ENCODE peak calls at places on chromosome 21, in eight cellular contexts. L, D, V, R, Y, U, E and B are unnamed samples.
A peak's percentile ranks its signal among the peaks of the same experiment; 100 is the strongest.

GRCh38 chr21:32131960-32132359 is 146.9 kb downstream of the MIS18A start:
- DNase-seq in L (no peak), Y (peak; percentile 57), V (no peak), U (peak; percentile 24), D (no peak), E (no peak), R (no peak), B (no peak)

GRCh38 chr21:25563399-25564116 is 43.7 kb downstream of the MRPL39 start:
- DNase-seq in Y (no peak), L (no peak), U (no peak), V (no peak), E (no peak), D (no peak), R (no peak), B (no peak)

GRCh38 chr21:17679002-17679600 is 66.4 kb upstream of the BTG3 start:
- DNase-seq in L (peak; percentile 75), D (no peak), V (no peak), E (peak; percentile 76), Y (peak; percentile 66), U (peak; percentile 79), R (peak; percentile 48), B (peak; percentile 41)

GRCh38 chr21:37231247-37231645 is 35.9 kb downstream of the VPS26C start:
- DNase-seq in D (no peak), Y (no peak), U (no peak), V (no peak), E (no peak), R (no peak), L (no peak), B (no peak)

GRCh38 chr21:24224411-24224810 is 1382.9 kb downstream of the MRPL39 start:
- DNase-seq in R (no peak), L (no peak), V (no peak), E (no peak), U (no peak), D (no peak), Y (no peak), B (no peak)

GRCh38 chr21:25188639-25189038 is 418.6 kb downstream of the MRPL39 start:
- DNase-seq in L (no peak), D (no peak), U (no peak), V (no peak), E (no peak), R (no peak), Y (no peak), B (no peak)

GRCh38 chr21:38263493-38263892 is 6.7 kb downstream of the KCNJ15 start:
- DNase-seq in E (no peak), U (peak; percentile 97), R (no peak), L (no peak), D (no peak), Y (peak; percentile 63), V (no peak), B (peak; percentile 98)

GRCh38 chr21:19523066-19523465 is 1119.5 kb upstream of the TMPRSS15 start:
- DNase-seq in D (no peak), E (no peak), Y (no peak), U (no peak), L (no peak), V (no peak), R (no peak), B (no peak)

GRCh38 chr21:34582506-34583150 is 32.3 kb downstream of the RCAN1 start:
- DNase-seq in L (peak; percentile 49), V (no peak), D (no peak), R (no peak), E (no peak), Y (peak; percentile 69), U (peak; percentile 67), B (no peak)

GRCh38 chr21:32249551-32250280 is 29.1 kb downstream of the MIS18A start:
- DNase-seq in D (no peak), Y (no peak), E (no peak), V (no peak), L (no peak), U (no peak), R (no peak), B (no peak)

GRCh38 chr21:41766051-41766882 is 585 bp downstream of the RIPK4 start:
- DNase-seq in V (peak; percentile 63), E (no peak), U (no peak), R (no peak), L (no peak), Y (no peak), D (no peak), B (no peak)
- H3K4me3 ChIP-seq in V (peak overlapping the region; percentile 66), E (peak overlapping the region; percentile 15), U (peak overlapping the region; percentile 48), R (peak overlapping the region; percentile 36), L (peak overlapping the region; percentile 46), Y (peak overlapping the region; percentile 48), D (peak overlapping the region; percentile 52), B (peak overlapping the region; percentile 46)

GRCh38 chr21:46352156-46352499 is 28.2 kb downstream of the PCNT start:
- DNase-seq in D (no peak), E (no peak), V (no peak), R (no peak), U (no peak), L (no peak), Y (no peak), B (no peak)

GRCh38 chr21:46351476-46352155 is 27.7 kb downstream of the PCNT start:
- DNase-seq in R (no peak), V (no peak), U (no peak), Y (no peak), D (no peak), L (no peak), E (no peak), B (no peak)

GRCh38 chr21:46349134-46349760 is 25.3 kb downstream of the PCNT start:
- DNase-seq in V (no peak), R (no peak), D (no peak), Y (no peak), U (no peak), E (no peak), L (no peak), B (no peak)

GRCh38 chr21:46350981-46351380 is 27.0 kb downstream of the PCNT start:
- DNase-seq in Y (no peak), L (no peak), D (no peak), E (no peak), V (no peak), U (no peak), R (no peak), B (no peak)

DNA sequence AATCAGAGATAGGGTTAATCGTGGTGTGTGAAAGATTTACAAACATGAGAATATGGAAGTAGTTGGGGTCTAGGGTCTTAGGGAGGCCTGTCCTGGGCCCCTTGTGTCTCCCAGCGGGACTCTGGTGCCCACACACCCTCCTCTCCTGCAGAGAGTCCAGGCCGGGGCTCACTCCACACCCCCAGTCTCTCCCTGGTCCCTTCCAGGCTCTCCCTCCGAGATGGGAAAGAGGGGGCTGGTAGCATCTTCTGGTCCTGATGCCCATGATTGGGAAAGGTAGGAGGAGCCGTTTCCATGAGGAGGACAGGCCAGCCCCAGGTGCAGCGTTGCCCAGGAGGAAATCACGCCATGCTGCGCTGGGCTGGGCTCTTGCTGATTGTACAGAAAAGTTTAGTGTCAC is 26.6 kb downstream of the PCNT start:
- DNase-seq in D (no peak), R (no peak), L (no peak), Y (no peak), E (no peak), V (no peak), U (no peak), B (no peak)
- H3K4me3 ChIP-seq in D (no peak overlapping the region), R (no peak overlapping the region), L (no peak overlapping the region), Y (no peak overlapping the region), E (no peak overlapping the region), V (no peak overlapping the region), U (no peak overlapping the region), B (no peak overlapping the region)

GRCh38 chr21:46662765-46663500 is 27.5 kb downstream of the PRMT2 start:
- DNase-seq in V (no peak), E (no peak), U (no peak), Y (peak; percentile 56), L (no peak), R (no peak), D (no peak), B (no peak)
- H3K4me3 ChIP-seq in V (no peak overlapping the region), E (no peak overlapping the region), U (no peak overlapping the region), Y (no peak overlapping the region), L (no peak overlapping the region), R (peak overlapping the region; percentile 39), D (no peak overlapping the region), B (no peak overlapping the region)

DNA sequence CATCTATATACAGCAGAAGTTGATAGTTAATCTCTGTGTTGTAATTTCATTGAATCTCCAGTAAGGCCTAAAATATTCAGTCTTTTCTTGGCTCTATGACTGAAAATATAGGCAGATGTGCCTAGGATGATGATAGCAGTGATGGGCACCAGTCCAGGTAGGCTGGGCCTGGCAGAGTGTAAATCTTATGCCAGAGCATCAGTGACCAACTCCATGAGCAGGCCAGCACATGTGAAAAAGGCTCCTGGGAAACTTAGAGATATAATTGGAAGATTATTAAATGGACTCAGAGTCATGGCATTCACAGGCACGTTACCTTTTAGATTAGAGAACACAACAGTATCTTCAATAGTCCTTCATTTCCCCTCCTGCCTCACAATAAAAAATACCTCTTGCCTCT is 20.7 kb upstream of the CYYR1 start:
- DNase-seq in L (no peak), D (no peak), V (no peak), U (no peak), R (no peak), E (no peak), Y (no peak), B (no peak)
- H3K4me3 ChIP-seq in L (no peak overlapping the region), D (no peak overlapping the region), V (no peak overlapping the region), U (no peak overlapping the region), R (no peak overlapping the region), E (no peak overlapping the region), Y (no peak overlapping the region), B (no peak overlapping the region)